ENCODE peak calls at places on chromosomes 4 and X, in five cellular contexts. One of them, this sample, is unnamed.

GRCh38 chrX:68827848-68828562 is 816 bp upstream of the EFNB1 start:
- DNase-seq in prostate gland: peak
- DNase-seq in suprapubic skin: peak
- DNase-seq in Peyer's patch: peak
- DNase-seq in gastrocnemius medialis: peak
- DNase-seq in this sample: no peak

GRCh38 chrX:120213438-120214265 is 37.0 kb upstream of the ZBTB33 start:
- DNase-seq in Peyer's patch: peak
- DNase-seq in prostate gland: peak
- DNase-seq in suprapubic skin: no peak
- DNase-seq in gastrocnemius medialis: peak
- DNase-seq in this sample: peak

GRCh38 chr4:75997946-75998345 is 7.2 kb upstream of the SDAD1 start:
- DNase-seq in suprapubic skin: no peak
- DNase-seq in Peyer's patch: no peak
- DNase-seq in prostate gland: no peak
- DNase-seq in gastrocnemius medialis: no peak
- DNase-seq in this sample: no peak

GRCh38 chr4:25020240-25020639 is 10.5 kb downstream of the LGI2 start:
- DNase-seq in suprapubic skin: no peak
- DNase-seq in prostate gland: no peak
- DNase-seq in Peyer's patch: no peak
- DNase-seq in gastrocnemius medialis: no peak
- DNase-seq in this sample: no peak

GRCh38 chrX:114500622-114501021 is 83.3 kb upstream of the HTR2C start:
- DNase-seq in suprapubic skin: no peak
- DNase-seq in Peyer's patch: no peak
- DNase-seq in gastrocnemius medialis: no peak
- DNase-seq in prostate gland: no peak
- DNase-seq in this sample: no peak

GRCh38 chr4:39320381-39321115 is 45.6 kb downstream of the RFC1 start:
- DNase-seq in Peyer's patch: no peak
- DNase-seq in suprapubic skin: no peak
- DNase-seq in prostate gland: no peak
- DNase-seq in gastrocnemius medialis: no peak
- DNase-seq in this sample: no peak

GRCh38 chrX:143296521-143296920 is 220.8 kb downstream of the SPANXN3 start:
- DNase-seq in gastrocnemius medialis: no peak
- DNase-seq in Peyer's patch: no peak
- DNase-seq in prostate gland: no peak
- DNase-seq in suprapubic skin: no peak
- DNase-seq in this sample: no peak

GRCh38 chr4:138981930-138982390 is 33.6 kb upstream of the NOCT start:
- DNase-seq in Peyer's patch: no peak
- DNase-seq in gastrocnemius medialis: peak
- DNase-seq in prostate gland: no peak
- DNase-seq in suprapubic skin: no peak
- DNase-seq in this sample: no peak

GRCh38 chr4:128974203-128974602 is 119.1 kb downstream of the SCLT1 start:
- DNase-seq in Peyer's patch: no peak
- DNase-seq in prostate gland: no peak
- DNase-seq in suprapubic skin: no peak
- DNase-seq in gastrocnemius medialis: no peak
- DNase-seq in this sample: no peak

GRCh38 chrX:119617511-119618164 is 11.4 kb upstream of the NKRF start:
- DNase-seq in suprapubic skin: no peak
- DNase-seq in prostate gland: no peak
- DNase-seq in Peyer's patch: peak
- DNase-seq in gastrocnemius medialis: no peak
- DNase-seq in this sample: no peak

GRCh38 chrX:74449937-74450330 is 28.6 kb downstream of the SLC16A2 start:
- DNase-seq in gastrocnemius medialis: no peak
- DNase-seq in prostate gland: no peak
- DNase-seq in Peyer's patch: no peak
- DNase-seq in suprapubic skin: no peak
- DNase-seq in this sample: no peak

GRCh38 chr4:19809989-19810388 is 441.7 kb upstream of the SLIT2 start:
- DNase-seq in suprapubic skin: no peak
- DNase-seq in Peyer's patch: no peak
- DNase-seq in prostate gland: no peak
- DNase-seq in gastrocnemius medialis: no peak
- DNase-seq in this sample: no peak

GRCh38 chr4:23728971-23729370 is 160.9 kb downstream of the PPARGC1A start:
- DNase-seq in prostate gland: no peak
- DNase-seq in Peyer's patch: no peak
- DNase-seq in gastrocnemius medialis: no peak
- DNase-seq in suprapubic skin: no peak
- DNase-seq in this sample: no peak

GRCh38 chr4:172369471-172369959 is 556.3 kb downstream of the GALNTL6 start:
- DNase-seq in Peyer's patch: no peak
- DNase-seq in suprapubic skin: no peak
- DNase-seq in prostate gland: no peak
- DNase-seq in gastrocnemius medialis: no peak
- DNase-seq in this sample: no peak

GRCh38 chr4:164959896-164960295 is 17.6 kb downstream of the TRIM61 start:
- DNase-seq in prostate gland: no peak
- DNase-seq in suprapubic skin: no peak
- DNase-seq in Peyer's patch: no peak
- DNase-seq in gastrocnemius medialis: no peak
- DNase-seq in this sample: no peak

GRCh38 chr4:40515398-40516293 is 114.0 kb downstream of the RBM47 start:
- DNase-seq in suprapubic skin: no peak
- DNase-seq in prostate gland: no peak
- DNase-seq in gastrocnemius medialis: no peak
- DNase-seq in Peyer's patch: peak
- DNase-seq in this sample: peak

GRCh38 chr4:36244257-36245084 is at the start of gene ARAP2:
- DNase-seq in suprapubic skin: no peak
- DNase-seq in gastrocnemius medialis: no peak
- DNase-seq in Peyer's patch: peak
- DNase-seq in prostate gland: peak
- DNase-seq in this sample: peak
- TF ChIP-seq POLR2A in suprapubic skin: no peak
- TF ChIP-seq POLR2A in gastrocnemius medialis: peak
- TF ChIP-seq POLR2A in Peyer's patch: no peak
- TF ChIP-seq POLR2A in prostate gland: peak
- TF ChIP-seq POLR2A in this sample: peak

GRCh38 chr4:100190643-100191600 is 654 bp upstream of the DDIT4L start:
- DNase-seq in gastrocnemius medialis: peak
- DNase-seq in Peyer's patch: no peak
- DNase-seq in suprapubic skin: no peak
- DNase-seq in prostate gland: no peak
- DNase-seq in this sample: no peak
- TF ChIP-seq POLR2A in gastrocnemius medialis: no peak
- TF ChIP-seq POLR2A in Peyer's patch: no peak
- TF ChIP-seq POLR2A in suprapubic skin: no peak
- TF ChIP-seq POLR2A in prostate gland: no peak
- TF ChIP-seq POLR2A in this sample: no peak

DNA sequence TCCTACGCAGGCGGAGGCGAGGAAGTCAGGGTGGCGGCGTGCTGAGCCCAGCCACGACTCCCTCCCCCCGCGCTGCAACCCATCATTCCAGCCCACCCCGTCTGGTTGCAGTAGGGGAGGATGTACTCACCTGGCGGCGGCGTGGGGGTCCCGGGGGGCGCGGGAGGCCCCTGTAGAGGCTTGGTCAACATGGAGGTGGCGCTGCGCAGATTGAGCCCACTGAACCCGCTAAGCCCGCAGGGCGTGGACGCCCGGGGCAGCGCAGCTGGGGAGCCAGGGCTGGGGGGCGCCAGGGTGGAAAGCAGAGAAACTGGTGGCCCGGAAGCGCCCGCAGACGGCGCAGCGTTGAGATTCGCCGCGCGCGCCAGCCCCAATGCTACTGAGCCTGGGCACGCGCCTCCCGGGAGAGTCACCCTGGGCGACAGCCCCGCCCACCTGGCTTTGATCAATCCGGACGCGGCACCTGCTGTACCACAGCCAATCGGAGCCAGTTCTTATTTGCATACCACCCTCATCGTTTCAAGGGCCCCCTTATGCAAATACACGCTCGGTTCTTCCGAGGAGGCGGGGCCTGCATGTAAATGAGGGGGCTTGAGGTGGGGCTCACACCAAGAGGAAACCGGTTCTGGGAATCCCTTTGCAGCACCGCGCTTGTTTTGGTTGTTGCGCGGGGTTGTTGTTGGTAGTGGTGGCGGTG is at the start of gene PIM2:
- DNase-seq in suprapubic skin: peak
- DNase-seq in gastrocnemius medialis: peak
- DNase-seq in prostate gland: peak
- DNase-seq in Peyer's patch: peak
- DNase-seq in this sample: peak
- TF ChIP-seq POLR2A in suprapubic skin: peak
- TF ChIP-seq POLR2A in gastrocnemius medialis: peak
- TF ChIP-seq POLR2A in prostate gland: peak
- TF ChIP-seq POLR2A in Peyer's patch: peak
- TF ChIP-seq POLR2A in this sample: peak

GRCh38 chrX:16963216-16963615 is 16.8 kb downstream of the REPS2 start:
- DNase-seq in Peyer's patch: no peak
- DNase-seq in prostate gland: no peak
- DNase-seq in suprapubic skin: no peak
- DNase-seq in gastrocnemius medialis: no peak
- DNase-seq in this sample: no peak

GRCh38 chrX:16953606-16954211 is 7.3 kb downstream of the REPS2 start:
- DNase-seq in Peyer's patch: no peak
- DNase-seq in prostate gland: no peak
- DNase-seq in gastrocnemius medialis: no peak
- DNase-seq in suprapubic skin: no peak
- DNase-seq in this sample: no peak

GRCh38 chrX:16958356-16958755 is 11.9 kb downstream of the REPS2 start:
- DNase-seq in gastrocnemius medialis: no peak
- DNase-seq in prostate gland: no peak
- DNase-seq in suprapubic skin: no peak
- DNase-seq in Peyer's patch: no peak
- DNase-seq in this sample: no peak

GRCh38 chrX:16957751-16958150 is 11.3 kb downstream of the REPS2 start:
- DNase-seq in suprapubic skin: no peak
- DNase-seq in Peyer's patch: no peak
- DNase-seq in gastrocnemius medialis: no peak
- DNase-seq in prostate gland: no peak
- DNase-seq in this sample: no peak
- TF ChIP-seq POLR2A in suprapubic skin: no peak
- TF ChIP-seq POLR2A in Peyer's patch: no peak
- TF ChIP-seq POLR2A in gastrocnemius medialis: no peak
- TF ChIP-seq POLR2A in prostate gland: no peak
- TF ChIP-seq POLR2A in this sample: no peak

DNA sequence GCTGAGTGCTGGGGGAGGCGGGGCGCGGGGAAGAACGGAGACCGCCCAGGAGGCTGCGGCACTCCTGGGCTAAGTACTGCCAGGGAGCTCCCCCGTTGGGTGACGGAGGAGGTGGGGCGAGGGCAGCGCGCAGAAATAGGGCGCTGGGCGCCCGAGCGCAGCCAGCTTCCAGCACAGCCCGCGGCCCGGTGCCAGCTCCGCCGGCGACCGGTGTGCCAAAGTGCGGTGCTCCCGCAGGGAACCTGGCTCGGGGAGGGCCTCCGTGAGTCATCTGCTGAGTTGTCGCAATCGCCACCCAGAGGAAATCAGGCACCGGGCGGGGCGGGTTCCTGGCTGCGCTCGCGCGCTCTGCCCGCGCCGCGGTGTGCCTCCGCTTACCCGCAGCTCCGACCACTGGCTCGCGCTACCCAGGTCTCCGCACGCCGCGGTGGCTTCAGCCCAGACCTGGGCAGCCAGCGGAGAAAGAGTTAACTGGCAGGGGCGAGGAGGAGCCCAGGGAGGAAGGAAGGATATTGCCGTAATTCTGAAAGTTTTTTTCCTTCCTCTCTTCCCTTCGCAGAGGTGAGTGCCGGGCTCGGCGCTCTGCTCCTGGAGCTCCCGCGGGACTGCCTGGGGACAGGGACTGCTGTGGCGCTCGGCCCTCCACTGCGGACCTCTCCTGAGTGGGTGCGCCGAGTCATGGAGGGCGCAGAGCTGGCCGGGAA is at the start of gene GPAT3:
- DNase-seq in gastrocnemius medialis: peak
- DNase-seq in Peyer's patch: peak
- DNase-seq in suprapubic skin: peak
- DNase-seq in prostate gland: peak
- DNase-seq in this sample: peak
- TF ChIP-seq POLR2A in gastrocnemius medialis: peak
- TF ChIP-seq POLR2A in Peyer's patch: peak
- TF ChIP-seq POLR2A in suprapubic skin: no peak
- TF ChIP-seq POLR2A in prostate gland: peak
- TF ChIP-seq POLR2A in this sample: no peak

DNA sequence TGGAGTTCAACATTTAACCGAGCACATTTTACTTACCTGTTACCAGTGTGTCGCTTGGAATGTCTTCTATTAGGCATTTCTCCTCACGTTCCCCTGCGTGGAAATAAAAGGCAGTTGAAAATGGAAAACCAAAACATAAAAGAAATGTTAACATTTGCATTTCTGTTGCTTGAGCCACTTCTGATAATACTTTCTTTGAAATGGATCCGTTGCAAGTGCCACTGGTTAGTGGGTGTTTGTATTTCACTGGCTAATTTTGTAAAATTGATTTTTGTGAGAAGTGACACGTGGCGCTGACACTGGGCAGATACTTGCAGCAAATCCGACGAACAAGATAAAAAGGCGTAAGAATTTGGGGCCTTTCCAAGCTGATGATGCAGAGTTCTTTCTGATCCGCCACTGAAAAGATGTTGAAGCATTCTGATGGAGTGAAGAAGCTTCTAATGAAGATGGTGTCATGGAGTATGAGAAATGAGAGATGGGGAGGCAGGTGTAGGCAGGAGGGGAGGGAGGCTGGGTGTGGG is 18.8 kb downstream of the SPON2 start:
- DNase-seq in gastrocnemius medialis: no peak
- DNase-seq in Peyer's patch: no peak
- DNase-seq in prostate gland: no peak
- DNase-seq in suprapubic skin: no peak
- DNase-seq in this sample: no peak
- TF ChIP-seq POLR2A in gastrocnemius medialis: no peak
- TF ChIP-seq POLR2A in Peyer's patch: no peak
- TF ChIP-seq POLR2A in prostate gland: no peak
- TF ChIP-seq POLR2A in suprapubic skin: no peak
- TF ChIP-seq POLR2A in this sample: no peak

DNA sequence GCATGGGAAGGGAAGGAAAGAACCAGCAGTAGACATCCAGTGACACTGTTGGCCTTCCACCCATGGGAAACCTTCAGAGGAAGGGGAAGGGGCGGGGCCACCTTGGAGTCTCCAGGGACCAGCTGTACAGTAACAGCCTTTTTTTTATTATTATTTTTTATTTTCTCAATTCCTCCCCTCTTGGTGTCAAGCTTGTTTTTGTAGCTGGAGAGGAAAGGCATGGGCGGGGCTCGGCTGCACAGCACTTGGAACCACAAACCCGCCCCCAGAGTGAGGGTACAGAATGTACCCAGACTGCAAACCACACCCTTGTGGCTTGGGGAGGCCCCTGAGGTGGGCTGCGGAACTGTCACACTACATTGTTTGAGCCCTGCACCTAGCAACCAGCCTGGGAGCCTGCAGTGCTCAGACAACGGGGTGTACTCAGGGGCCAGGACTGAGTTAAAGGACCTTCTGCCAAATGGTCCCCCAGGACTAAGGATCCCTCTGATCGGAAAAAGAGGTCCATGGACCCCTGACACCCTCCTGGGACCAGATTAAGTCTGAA is 45.7 kb downstream of the PRPS1 start:
- DNase-seq in Peyer's patch: peak
- DNase-seq in prostate gland: peak
- DNase-seq in suprapubic skin: peak
- DNase-seq in gastrocnemius medialis: peak
- DNase-seq in this sample: no peak
- TF ChIP-seq POLR2A in Peyer's patch: peak
- TF ChIP-seq POLR2A in prostate gland: no peak
- TF ChIP-seq POLR2A in suprapubic skin: no peak
- TF ChIP-seq POLR2A in gastrocnemius medialis: no peak
- TF ChIP-seq POLR2A in this sample: no peak

This sample was measured in GM12891.